ENCODE peak calls at places on chromosome 5, in seven cellular contexts. One of them, this sample, is unnamed.

GRCh38 chr5:106097308-106097707 is 1573.4 kb downstream of the EFNA5 start:
- DNase-seq in H1: no peak
- DNase-seq in HCT116: no peak
- DNase-seq in K562: no peak
- DNase-seq in SK-N-SH: no peak
- DNase-seq in HepG2: no peak
- DNase-seq in GM12878: no peak
- DNase-seq in this sample: no peak

GRCh38 chr5:80921026-80921425 is 39.1 kb upstream of the RASGRF2 start:
- DNase-seq in H1: peak; percentile 45
- DNase-seq in HCT116: no peak
- DNase-seq in K562: no peak
- DNase-seq in SK-N-SH: no peak
- DNase-seq in HepG2: peak; percentile 6
- DNase-seq in GM12878: no peak
- DNase-seq in this sample: peak; percentile 73

GRCh38 chr5:122119205-122119604 is 10.1 kb upstream of the ZNF474 start:
- DNase-seq in H1: no peak
- DNase-seq in HCT116: no peak
- DNase-seq in K562: no peak
- DNase-seq in SK-N-SH: no peak
- DNase-seq in HepG2: no peak
- DNase-seq in GM12878: no peak
- DNase-seq in this sample: no peak

GRCh38 chr5:168282120-168282519 is 9.3 kb upstream of the WWC1 start:
- DNase-seq in H1: no peak
- DNase-seq in HCT116: no peak
- DNase-seq in K562: no peak
- DNase-seq in SK-N-SH: no peak
- DNase-seq in HepG2: peak; percentile 52
- DNase-seq in GM12878: no peak
- DNase-seq in this sample: no peak

GRCh38 chr5:83095973-83096539 is 18.7 kb downstream of the XRCC4 start:
- DNase-seq in H1: no peak
- DNase-seq in HCT116: peak; percentile 74
- DNase-seq in K562: no peak
- DNase-seq in SK-N-SH: no peak
- DNase-seq in HepG2: peak; percentile 28
- DNase-seq in GM12878: no peak
- DNase-seq in this sample: no peak

GRCh38 chr5:114361724-114362196 is at the start of gene KCNN2:
- DNase-seq in H1: no peak
- DNase-seq in HCT116: no peak
- DNase-seq in K562: no peak
- DNase-seq in SK-N-SH: peak; percentile 68
- DNase-seq in HepG2: peak; percentile 23
- DNase-seq in GM12878: peak; percentile 26
- DNase-seq in this sample: peak; percentile 83

GRCh38 chr5:147686421-147686820 is 96.1 kb downstream of the JAKMIP2 start:
- DNase-seq in H1: no peak
- DNase-seq in HCT116: no peak
- DNase-seq in K562: no peak
- DNase-seq in SK-N-SH: no peak
- DNase-seq in HepG2: no peak
- DNase-seq in GM12878: no peak
- DNase-seq in this sample: no peak

GRCh38 chr5:10556331-10556807 is 7.5 kb upstream of the ANKRD33B start:
- DNase-seq in H1: no peak
- DNase-seq in HCT116: no peak
- DNase-seq in K562: no peak
- DNase-seq in SK-N-SH: no peak
- DNase-seq in HepG2: no peak
- DNase-seq in GM12878: no peak
- DNase-seq in this sample: no peak

GRCh38 chr5:1897386-1897785 is 14.7 kb upstream of the IRX4 start:
- DNase-seq in H1: no peak
- DNase-seq in HCT116: no peak
- DNase-seq in K562: no peak
- DNase-seq in SK-N-SH: no peak
- DNase-seq in HepG2: no peak
- DNase-seq in GM12878: no peak
- DNase-seq in this sample: no peak

GRCh38 chr5:8961956-8962355 is 583.9 kb downstream of the SEMA5A start:
- DNase-seq in H1: no peak
- DNase-seq in HCT116: no peak
- DNase-seq in K562: no peak
- DNase-seq in SK-N-SH: no peak
- DNase-seq in HepG2: no peak
- DNase-seq in GM12878: no peak
- DNase-seq in this sample: no peak

GRCh38 chr5:98416541-98416940 is 356.9 kb upstream of the RGMB start:
- DNase-seq in H1: no peak
- DNase-seq in HCT116: no peak
- DNase-seq in K562: no peak
- DNase-seq in SK-N-SH: no peak
- DNase-seq in HepG2: no peak
- DNase-seq in GM12878: no peak
- DNase-seq in this sample: no peak

GRCh38 chr5:87125796-87126195 is 141.9 kb upstream of the RASA1 start:
- DNase-seq in H1: no peak
- DNase-seq in HCT116: no peak
- DNase-seq in K562: no peak
- DNase-seq in SK-N-SH: no peak
- DNase-seq in HepG2: no peak
- DNase-seq in GM12878: no peak
- DNase-seq in this sample: no peak

GRCh38 chr5:58462623-58463230 is 2.8 kb upstream of the PLK2 start:
- DNase-seq in H1: no peak
- DNase-seq in HCT116: peak; percentile 61
- DNase-seq in K562: peak; percentile 15
- DNase-seq in SK-N-SH: peak; percentile 30
- DNase-seq in HepG2: peak; percentile 65
- DNase-seq in GM12878: no peak
- DNase-seq in this sample: peak; percentile 84

GRCh38 chr5:56564451-56565223 is 250.7 kb upstream of the MAP3K1 start:
- DNase-seq in H1: no peak
- DNase-seq in HCT116: no peak
- DNase-seq in K562: no peak
- DNase-seq in SK-N-SH: no peak
- DNase-seq in HepG2: peak; percentile 19
- DNase-seq in GM12878: no peak
- DNase-seq in this sample: no peak

GRCh38 chr5:80093796-80094195 is 58.6 kb downstream of the THBS4 start:
- DNase-seq in H1: no peak
- DNase-seq in HCT116: no peak
- DNase-seq in K562: no peak
- DNase-seq in SK-N-SH: no peak
- DNase-seq in HepG2: peak; percentile 91
- DNase-seq in GM12878: no peak
- DNase-seq in this sample: peak; percentile 9

GRCh38 chr5:1090538-1090937 is 21.3 kb downstream of the SLC12A7 start:
- DNase-seq in H1: no peak
- DNase-seq in HCT116: no peak
- DNase-seq in K562: no peak
- DNase-seq in SK-N-SH: no peak
- DNase-seq in HepG2: no peak
- DNase-seq in GM12878: no peak
- DNase-seq in this sample: no peak

GRCh38 chr5:58582411-58583393 is at the start of gene RAB3C:
- DNase-seq in H1: peak; percentile 86
- DNase-seq in HCT116: peak; percentile 44
- DNase-seq in K562: no peak
- DNase-seq in SK-N-SH: peak; percentile 89
- DNase-seq in HepG2: peak; percentile 78
- DNase-seq in GM12878: peak; percentile 25
- DNase-seq in this sample: peak; percentile 97

GRCh38 chr5:9833871-9834270 is 203.7 kb upstream of the TAS2R1 start:
- DNase-seq in H1: peak; percentile 54
- DNase-seq in HCT116: no peak
- DNase-seq in K562: no peak
- DNase-seq in SK-N-SH: no peak
- DNase-seq in HepG2: no peak
- DNase-seq in GM12878: no peak
- DNase-seq in this sample: no peak

GRCh38 chr5:171816666-171817065 is 31.0 kb downstream of the SMIM23 start:
- DNase-seq in H1: no peak
- DNase-seq in HCT116: no peak
- DNase-seq in K562: no peak
- DNase-seq in SK-N-SH: no peak
- DNase-seq in HepG2: no peak
- DNase-seq in GM12878: no peak
- DNase-seq in this sample: no peak

GRCh38 chr5:81827522-81827921 is 76.6 kb upstream of the SSBP2 start:
- DNase-seq in H1: no peak
- DNase-seq in HCT116: no peak
- DNase-seq in K562: no peak
- DNase-seq in SK-N-SH: no peak
- DNase-seq in HepG2: no peak
- DNase-seq in GM12878: no peak
- DNase-seq in this sample: no peak

GRCh38 chr5:151150484-151151262 is 6.9 kb downstream of the ANXA6 start:
- DNase-seq in H1: no peak
- DNase-seq in HCT116: no peak
- DNase-seq in K562: no peak
- DNase-seq in SK-N-SH: peak; percentile 42
- DNase-seq in HepG2: no peak
- DNase-seq in GM12878: peak; percentile 50
- DNase-seq in this sample: no peak
- TF ChIP-seq JUND in H1: no peak
- TF ChIP-seq JUND in HCT116: no peak
- TF ChIP-seq JUND in K562: no peak
- TF ChIP-seq JUND in SK-N-SH: no peak
- TF ChIP-seq JUND in HepG2: no peak
- TF ChIP-seq JUND in GM12878: no peak
- TF ChIP-seq JUND in this sample: no peak

DNA sequence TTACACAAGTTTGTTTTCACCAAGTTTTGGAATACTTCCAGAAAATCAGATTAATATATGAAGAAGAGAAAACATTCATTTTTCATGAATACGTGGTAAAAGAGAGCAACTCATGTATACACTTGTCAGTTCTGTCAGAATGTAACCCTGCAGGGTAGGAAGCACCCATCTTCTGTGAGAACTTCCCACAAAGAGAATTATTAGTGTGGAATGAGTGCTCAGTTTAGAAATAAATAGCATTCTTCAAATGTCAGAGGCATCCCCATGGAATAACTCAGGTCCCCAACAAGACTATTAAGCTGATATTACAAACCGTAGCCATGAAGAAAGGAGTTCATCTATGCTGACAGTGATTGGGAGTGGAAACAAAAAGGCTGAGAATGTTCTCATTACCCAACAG is 45.2 kb downstream of the EPB41L4A start:
- DNase-seq in H1: no peak
- DNase-seq in HCT116: no peak
- DNase-seq in K562: no peak
- DNase-seq in SK-N-SH: no peak
- DNase-seq in HepG2: no peak
- DNase-seq in GM12878: no peak
- DNase-seq in this sample: no peak
- TF ChIP-seq JUND in H1: no peak
- TF ChIP-seq JUND in HCT116: no peak
- TF ChIP-seq JUND in K562: no peak
- TF ChIP-seq JUND in SK-N-SH: no peak
- TF ChIP-seq JUND in HepG2: no peak
- TF ChIP-seq JUND in GM12878: no peak
- TF ChIP-seq JUND in this sample: no peak

GRCh38 chr5:36444582-36444999 is 142.9 kb upstream of the RANBP3L start:
- DNase-seq in H1: no peak
- DNase-seq in HCT116: no peak
- DNase-seq in K562: no peak
- DNase-seq in SK-N-SH: no peak
- DNase-seq in HepG2: no peak
- DNase-seq in GM12878: no peak
- DNase-seq in this sample: peak; percentile 67
- TF ChIP-seq JUND in H1: no peak
- TF ChIP-seq JUND in HCT116: no peak
- TF ChIP-seq JUND in K562: no peak
- TF ChIP-seq JUND in SK-N-SH: no peak
- TF ChIP-seq JUND in HepG2: no peak
- TF ChIP-seq JUND in GM12878: no peak
- TF ChIP-seq JUND in this sample: no peak

GRCh38 chr5:85049020-85049419 is 664.3 kb upstream of the EDIL3 start:
- DNase-seq in H1: peak; percentile 52
- DNase-seq in HCT116: peak; percentile 8
- DNase-seq in K562: no peak
- DNase-seq in SK-N-SH: no peak
- DNase-seq in HepG2: peak; percentile 4
- DNase-seq in GM12878: no peak
- DNase-seq in this sample: no peak
- TF ChIP-seq JUND in H1: no peak
- TF ChIP-seq JUND in HCT116: no peak
- TF ChIP-seq JUND in K562: no peak
- TF ChIP-seq JUND in SK-N-SH: no peak
- TF ChIP-seq JUND in HepG2: no peak
- TF ChIP-seq JUND in GM12878: no peak
- TF ChIP-seq JUND in this sample: no peak

GRCh38 chr5:149759563-149759962 is 29.5 kb downstream of the PPARGC1B start:
- DNase-seq in H1: no peak
- DNase-seq in HCT116: no peak
- DNase-seq in K562: no peak
- DNase-seq in SK-N-SH: no peak
- DNase-seq in HepG2: no peak
- DNase-seq in GM12878: no peak
- DNase-seq in this sample: no peak

GRCh38 chr5:149759986-149760699 is 30.0 kb downstream of the PPARGC1B start:
- DNase-seq in H1: no peak
- DNase-seq in HCT116: no peak
- DNase-seq in K562: no peak
- DNase-seq in SK-N-SH: no peak
- DNase-seq in HepG2: no peak
- DNase-seq in GM12878: no peak
- DNase-seq in this sample: peak; percentile 26

GRCh38 chr5:149756354-149756753 is 26.2 kb downstream of the PPARGC1B start:
- DNase-seq in H1: no peak
- DNase-seq in HCT116: no peak
- DNase-seq in K562: no peak
- DNase-seq in SK-N-SH: no peak
- DNase-seq in HepG2: no peak
- DNase-seq in GM12878: no peak
- DNase-seq in this sample: no peak

GRCh38 chr5:149757186-149757950 is 27.3 kb downstream of the PPARGC1B start:
- DNase-seq in H1: no peak
- DNase-seq in HCT116: no peak
- DNase-seq in K562: no peak
- DNase-seq in SK-N-SH: no peak
- DNase-seq in HepG2: no peak
- DNase-seq in GM12878: no peak
- DNase-seq in this sample: no peak

DNA sequence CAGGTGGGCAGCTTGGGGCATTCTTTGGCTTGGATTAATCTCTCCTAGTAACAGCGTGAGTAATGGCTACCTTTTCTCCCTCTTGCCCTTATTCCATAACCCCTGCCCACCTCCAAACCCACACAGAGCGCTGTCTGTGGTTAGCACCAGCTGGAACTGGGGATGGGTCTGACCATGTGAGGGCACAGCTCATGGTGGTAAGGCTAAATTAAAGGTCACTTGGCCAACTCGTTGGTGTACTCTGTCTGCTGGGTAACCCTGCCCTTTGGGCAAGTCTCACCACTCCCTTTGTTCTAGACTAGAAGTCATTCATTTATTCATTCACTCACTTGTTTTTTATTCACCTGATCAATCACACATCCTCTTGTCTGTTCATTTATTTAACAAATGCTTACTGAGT is 27.8 kb downstream of the PPARGC1B start:
- DNase-seq in H1: no peak
- DNase-seq in HCT116: no peak
- DNase-seq in K562: no peak
- DNase-seq in SK-N-SH: no peak
- DNase-seq in HepG2: no peak
- DNase-seq in GM12878: no peak
- DNase-seq in this sample: no peak
- TF ChIP-seq JUND in H1: no peak
- TF ChIP-seq JUND in HCT116: no peak
- TF ChIP-seq JUND in K562: no peak
- TF ChIP-seq JUND in SK-N-SH: no peak
- TF ChIP-seq JUND in HepG2: no peak
- TF ChIP-seq JUND in GM12878: no peak
- TF ChIP-seq JUND in this sample: no peak